ENCODE peak calls at places on chromosome 16, in four cellular contexts. M is activated naive CD8-positive, alpha-beta T cell treated with anti-CD3 and anti-CD28 coated beads for 36 hours; G is H54; F is NCI-H1105. A is an unnamed sample.

GRCh38 chr16:88914750-88915368 is 48.4 kb upstream of the PABPN1L start:
- DNase-seq in M (no peak), G (no peak), F (no peak), A (no peak)

GRCh38 chr16:74657873-74658642 is 8.6 kb downstream of the RFWD3 start:
- DNase-seq in M (no peak), G (no peak), F (no peak), A (no peak)

GRCh38 chr16:56833243-56833970 is 31.6 kb upstream of the SLC12A3 start:
- DNase-seq in M (no peak), G (no peak), F (no peak), A (no peak)

GRCh38 chr16:73020409-73020884 is 27.5 kb downstream of the ZFHX3 start:
- DNase-seq in M (no peak), G (peak), F (no peak), A (no peak)

GRCh38 chr16:12522334-12522733 is 281.4 kb downstream of the CPPED1 start:
- DNase-seq in M (no peak), G (no peak), F (no peak), A (no peak)

GRCh38 chr16:12964466-12964865 is 63.1 kb downstream of the SHISA9 start:
- DNase-seq in M (no peak), G (no peak), F (no peak), A (no peak)

GRCh38 chr16:361872-362701 is 8.3 kb downstream of the MRPL28 start:
- DNase-seq in M (peak), G (peak), F (peak), A (no peak)

GRCh38 chr16:30875881-30876791 is 17.7 kb downstream of the BCL7C start:
- DNase-seq in M (peak), G (no peak), F (no peak), A (no peak)

GRCh38 chr16:31330553-31330890 is 24.5 kb upstream of the ITGAX start:
- DNase-seq in M (no peak), G (no peak), F (no peak), A (no peak)

GRCh38 chr16:53695070-53695469 is 8.6 kb downstream of the RPGRIP1L start:
- DNase-seq in M (no peak), G (no peak), F (no peak), A (no peak)

GRCh38 chr16:58280846-58281301 is 14.0 kb downstream of the PRSS54 start:
- DNase-seq in M (no peak), G (peak), F (no peak), A (no peak)

GRCh38 chr16:1414532-1415265 is at the start of gene UNKL:
- DNase-seq in M (peak), G (peak), F (peak), A (no peak)

GRCh38 chr16:74268372-74268782 is 28.2 kb upstream of the PSMD7 start:
- DNase-seq in M (no peak), G (no peak), F (no peak), A (no peak)

GRCh38 chr16:86761117-86761971 is 183.0 kb downstream of the FOXL1 start:
- DNase-seq in M (peak), G (peak), F (peak), A (peak)

GRCh38 chr16:17899141-17899540 is 428.4 kb upstream of the XYLT1 start:
- DNase-seq in M (no peak), G (no peak), F (no peak), A (no peak)

GRCh38 chr16:70152578-70153302 is 20.8 kb upstream of the CLEC18C start:
- DNase-seq in M (no peak), G (no peak), F (no peak), A (no peak)

GRCh38 chr16:25897677-25898076 is 205.9 kb downstream of the HS3ST4 start:
- DNase-seq in M (no peak), G (no peak), F (no peak), A (peak)

GRCh38 chr16:87457724-87458423 is 35.0 kb downstream of the ZCCHC14 start:
- DNase-seq in M (peak), G (peak), F (no peak), A (no peak)

GRCh38 chr16:9050102-9050830 is 41.2 kb upstream of the HAPSTR1 start:
- DNase-seq in M (peak), G (no peak), F (no peak), A (no peak)

GRCh38 chr16:48498761-48499600 is 111.0 kb downstream of the N4BP1 start:
- DNase-seq in M (no peak), G (no peak), F (peak), A (no peak)

GRCh38 chr16:67549240-67549639 is 13.1 kb upstream of the CTCF start:
- DNase-seq in M (no peak), G (no peak), F (no peak), A (peak)

GRCh38 chr16:82641336-82641984 is 14.7 kb downstream of the CDH13 start:
- DNase-seq in M (no peak), G (no peak), F (no peak), A (no peak)

GRCh38 chr16:50509521-50510341 is 38.5 kb upstream of the NKD1 start:
- DNase-seq in M (peak), G (no peak), F (peak), A (peak)

GRCh38 chr16:22070361-22071351 is 21.7 kb upstream of the VWA3A start:
- DNase-seq in M (no peak), G (no peak), F (no peak), A (no peak)

GRCh38 chr16:48948911-48949310 is 332.7 kb downstream of the CBLN1 start:
- DNase-seq in M (no peak), G (no peak), F (no peak), A (no peak)

GRCh38 chr16:57261806-57262205 is 16.7 kb downstream of the ARL2BP start:
- DNase-seq in M (no peak), G (no peak), F (no peak), A (no peak)

GRCh38 chr16:12420661-12421209 is 383.0 kb downstream of the CPPED1 start:
- DNase-seq in M (no peak), G (no peak), F (no peak), A (no peak)

GRCh38 chr16:69188716-69189115 is 1.8 kb downstream of the SNTB2 start:
- DNase-seq in M (no peak), G (no peak), F (no peak), A (no peak)

GRCh38 chr16:69863882-69864281 is 87.3 kb upstream of the CLEC18A start:
- DNase-seq in M (no peak), G (no peak), F (no peak), A (no peak)

GRCh38 chr16:30896890-30897730 is 696 bp downstream of the CTF1 start:
- DNase-seq in M (peak), G (peak), F (peak), A (peak)

GRCh38 chr16:1078579-1079021 is 6.1 kb downstream of the SSTR5 start:
- DNase-seq in M (no peak), G (peak), F (peak), A (no peak)

GRCh38 chr16:58022601-58023371 is 2.8 kb upstream of the MMP15 start:
- DNase-seq in M (no peak), G (peak), F (peak), A (peak)

GRCh38 chr16:31010539-31010938 is at the start of gene STX1B:
- DNase-seq in M (peak), G (no peak), F (peak), A (peak)

GRCh38 chr16:70573451-70574121 is 50.0 kb downstream of the SF3B3 start:
- DNase-seq in M (no peak), G (no peak), F (no peak), A (no peak)